ENCODE peak calls at places on chromosomes 5 and 9, in four cellular contexts. V, W, G and I are unnamed samples.

GRCh38 chr5:112063878-112064615 is 307.1 kb upstream of the NREP start:
- DNase-seq in G (no peak), V (no peak), W (no peak), I (no peak)

GRCh38 chr5:128101676-128102075 is 18.1 kb downstream of the SLC12A2 start:
- DNase-seq in V (no peak), W (no peak), G (no peak), I (no peak)

GRCh38 chr9:96169488-96169887 is 132.5 kb downstream of the HSD17B3 start:
- DNase-seq in W (no peak), V (peak; percentile 38), G (peak; percentile 81), I (no peak)

GRCh38 chr5:102536323-102536928 is 37.6 kb upstream of the SLCO6A1 start:
- DNase-seq in G (no peak), V (no peak), W (no peak), I (no peak)

GRCh38 chr9:125119643-125120286 is 23.6 kb downstream of the SCAI start:
- DNase-seq in W (no peak), V (no peak), G (no peak), I (no peak)

GRCh38 chr5:19608434-19608833 is 379.6 kb downstream of the CDH18 start:
- DNase-seq in W (no peak), V (no peak), G (no peak), I (no peak)

GRCh38 chr5:40332945-40333344 is 346.8 kb upstream of the PTGER4 start:
- DNase-seq in V (no peak), G (no peak), W (no peak), I (no peak)

GRCh38 chr9:136671646-136672430 is 9.1 kb downstream of the EGFL7 start:
- DNase-seq in V (no peak), W (peak; percentile 45), G (peak; percentile 89), I (no peak)

GRCh38 chr5:123283537-123283936 is 139.7 kb downstream of the CEP120 start:
- DNase-seq in V (no peak), G (no peak), W (no peak), I (no peak)

GRCh38 chr9:7534211-7534935 is 265.2 kb downstream of the DMAC1 start:
- DNase-seq in W (no peak), V (no peak), G (no peak), I (no peak)